ENCODE peak calls at places on chromosomes 4 and X, in four cellular contexts. V is astrocyte, H is heart right ventricle, T is tibial nerve. X is an unnamed sample. For H3K4me1, the result is how much of the 10 kb centered on the place peaks cover.

GRCh38 chr4:179110356-179110755 is 1668.1 kb upstream of the AGA start:
- DNase-seq in T (no peak), V (peak), H (no peak), X (no peak)

GRCh38 chr4:3402409-3403103 is 39.2 kb upstream of the HGFAC start:
- DNase-seq in V (peak), T (no peak), H (no peak), X (no peak)

GRCh38 chr4:48467891-48468290 is 15.3 kb upstream of the SLC10A4 start:
- DNase-seq in T (no peak), H (no peak), V (no peak), X (no peak)

GRCh38 chr4:122041312-122041711 is 89.5 kb upstream of the TRPC3 start:
- DNase-seq in H (peak), V (no peak), T (no peak), X (no peak)

GRCh38 chr4:2793920-2794706 is 1.2 kb downstream of the SH3BP2 start:
- DNase-seq in T (no peak), H (no peak), V (no peak), X (peak)

GRCh38 chr4:152165146-152165545 is 370.7 kb downstream of the FBXW7 start:
- DNase-seq in H (no peak), V (peak), T (no peak), X (no peak)

GRCh38 chrX:14528629-14529287 is 578 bp upstream of the GLRA2 start:
- DNase-seq in H (peak), T (peak), V (no peak), X (no peak)

GRCh38 chr4:136893638-136894037 is 638.7 kb downstream of the PCDH18 start:
- DNase-seq in H (no peak), V (no peak), T (no peak), X (no peak)

GRCh38 chr4:2074588-2074987 is 15.5 kb downstream of the NAT8L start:
- DNase-seq in T (no peak), H (no peak), V (no peak), X (no peak)

GRCh38 chr4:6909970-6910339 is 329 bp downstream of the TBC1D14 start:
- DNase-seq in H (no peak), V (no peak), T (no peak), X (peak)

GRCh38 chr4:156290811-156291210 is 337.1 kb upstream of the CTSO start:
- DNase-seq in H (no peak), V (peak), T (no peak), X (no peak)

GRCh38 chrX:7641141-7641540 is 201.8 kb upstream of the VCX start:
- DNase-seq in T (no peak), V (no peak), H (no peak), X (no peak)

GRCh38 chr4:67575889-67576329 is 17.4 kb downstream of the STAP1 start:
- DNase-seq in V (no peak), T (no peak), H (no peak), X (no peak)

GRCh38 chrX:11437642-11438379 is 144.6 kb downstream of the AMELX start:
- DNase-seq in T (no peak), V (peak), H (peak), X (no peak)

GRCh38 chr4:158302076-158302866 is 92.0 kb downstream of the TMEM144 start:
- DNase-seq in V (peak), H (no peak), T (no peak), X (no peak)

GRCh38 chrX:47247206-47247998 is 14.6 kb downstream of the USP11 start:
- DNase-seq in V (peak), T (no peak), H (no peak), X (no peak)

GRCh38 chr4:100372432-100372831 is 145.4 kb downstream of the EMCN start:
- DNase-seq in V (no peak), T (no peak), H (no peak), X (no peak)

DNA sequence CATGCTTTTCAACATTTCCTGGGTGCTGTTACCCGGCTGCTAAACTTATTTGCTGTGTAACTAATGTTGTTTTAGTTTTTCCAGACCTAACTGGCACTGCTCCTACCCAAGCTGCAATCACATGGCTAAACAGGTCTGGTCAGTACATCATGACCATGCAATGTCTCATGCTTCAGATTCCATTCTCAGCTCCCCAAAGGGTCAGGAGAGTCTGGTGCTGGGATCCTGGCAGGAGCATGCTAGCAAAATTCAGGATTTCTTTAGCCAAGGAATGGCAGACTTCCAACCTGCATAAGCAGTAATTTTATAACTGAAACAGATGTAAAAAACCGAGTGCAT is 12.6 kb upstream of the CENPU start:
- DNase-seq in H (peak), T (peak), V (peak), X (no peak)
- H3K4me1 ChIP-seq in H (half or more), T (under half), V (under half), X (under half)

GRCh38 chr4:140800686-140801085 is 44.5 kb upstream of the TBC1D9 start:
- DNase-seq in T (no peak), V (no peak), H (no peak), X (no peak)

GRCh38 chr4:140805293-140805692 is 49.1 kb upstream of the TBC1D9 start:
- DNase-seq in T (no peak), V (no peak), H (no peak), X (no peak)

GRCh38 chr4:140802591-140802990 is 46.4 kb upstream of the TBC1D9 start:
- DNase-seq in H (no peak), T (no peak), V (no peak), X (no peak)

DNA sequence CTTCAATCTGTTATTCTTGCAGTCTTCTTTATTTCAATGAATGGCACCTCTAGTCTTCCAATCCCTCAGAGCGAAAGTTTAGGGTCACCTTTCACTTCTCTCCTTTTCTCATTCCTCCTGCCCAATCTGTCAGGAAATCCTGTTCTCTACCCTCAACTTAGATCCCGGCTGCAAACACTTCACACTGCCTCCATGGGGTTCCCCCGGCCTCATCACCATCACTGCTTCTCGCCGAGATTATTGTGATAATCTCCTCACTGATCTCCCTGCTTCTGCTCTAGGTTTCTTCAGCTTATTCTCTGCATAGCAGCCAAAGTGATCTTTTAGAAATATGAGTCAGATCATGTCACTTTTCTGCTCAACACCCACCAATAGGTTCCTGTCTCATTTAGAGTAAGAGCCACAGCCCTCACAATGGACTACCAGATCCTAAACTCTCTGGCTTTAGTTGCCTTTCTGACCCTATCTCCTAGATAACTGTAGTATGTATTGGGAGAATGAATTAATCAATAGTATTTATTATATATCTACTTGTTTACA is 43.6 kb upstream of the TBC1D9 start:
- DNase-seq in T (no peak), V (no peak), H (no peak), X (no peak)
- H3K4me1 ChIP-seq in T (under half), V (under half), H (under half), X (under half)

GRCh38 chrX:460823-461640 is 74.3 kb upstream of the PPP2R3B start:
- DNase-seq in T (no peak), V (no peak), H (no peak), X (no peak)

GRCh38 chrX:470686-471085 is 84.0 kb upstream of the PPP2R3B start:
- DNase-seq in T (no peak), H (no peak), V (no peak), X (no peak)

GRCh38 chrX:462853-463252 is 76.1 kb upstream of the PPP2R3B start:
- DNase-seq in T (no peak), V (no peak), H (no peak), X (peak)

GRCh38 chrX:468979-469378 is 82.3 kb upstream of the PPP2R3B start:
- DNase-seq in V (no peak), H (no peak), T (no peak), X (no peak)

GRCh38 chrX:465418-465817 is 78.7 kb upstream of the PPP2R3B start:
- DNase-seq in V (no peak), H (no peak), T (no peak), X (peak)
- H3K4me1 ChIP-seq in V (under half), H (under half), T (under half), X (under half)

GRCh38 chr4:80240976-80241375 is 25.5 kb upstream of the FGF5 start:
- DNase-seq in T (no peak), H (no peak), V (peak), X (no peak)
- H3K4me1 ChIP-seq in T (under half), H (under half), V (under half), X (under half)

GRCh38 chr4:95106408-95106928 is 348.7 kb downstream of the BMPR1B start:
- DNase-seq in T (no peak), V (peak), H (no peak), X (no peak)
- H3K4me1 ChIP-seq in T (under half), V (under half), H (under half), X (under half)

X was measured in left lung.